ENCODE peak calls at places on chromosomes 13 and 19, in four cellular contexts. D is thoracic aorta, O is omental fat pad, X is mucosa of descending colon. E is an unnamed sample.

GRCh38 chr19:13902993-13903555 is 2.8 kb downstream of the BRME1 start:
- DNase-seq in D (no peak), O (no peak), X (no peak), E (no peak)

GRCh38 chr13:101521371-101521770 is 68.9 kb downstream of the ITGBL1 start:
- DNase-seq in D (no peak), O (no peak), X (no peak), E (no peak)

GRCh38 chr19:3981736-3982681 is 3.3 kb downstream of the EEF2 start:
- DNase-seq in D (no peak), O (no peak), X (no peak), E (no peak)

GRCh38 chr13:47299316-47299715 is 402.5 kb upstream of the HTR2A start:
- DNase-seq in D (no peak), O (no peak), X (no peak), E (no peak)

GRCh38 chr19:46369817-46370216 is 22.9 kb downstream of the PPP5C start:
- DNase-seq in D (no peak), O (no peak), X (no peak), E (no peak)

GRCh38 chr13:60351326-60351725 is 45.7 kb upstream of the TDRD3 start:
- DNase-seq in D (no peak), O (no peak), X (no peak), E (no peak)

GRCh38 chr13:29499766-29500165 is 95.7 kb downstream of the SLC7A1 start:
- DNase-seq in D (no peak), O (no peak), X (no peak), E (no peak)

GRCh38 chr13:23743717-23744116 is 145.5 kb downstream of the MIPEP start:
- DNase-seq in D (no peak), O (no peak), X (no peak), E (no peak)

GRCh38 chr19:48415395-48415794 is 21.9 kb downstream of the GRIN2D start:
- DNase-seq in D (no peak), O (peak; percentile 69), X (peak; percentile 89), E (peak; percentile 65)

GRCh38 chr13:113921763-113922162 is 52.1 kb downstream of the C13orf46 start:
- DNase-seq in D (no peak), O (no peak), X (no peak), E (no peak)

GRCh38 chr13:38372818-38373217 is 23.2 kb downstream of the UFM1 start:
- DNase-seq in D (no peak), O (no peak), X (no peak), E (no peak)

GRCh38 chr19:45729774-45730388 is 815 bp downstream of the FBXO46 start:
- DNase-seq in D (no peak), O (no peak), X (no peak), E (no peak)

GRCh38 chr13:46603165-46603603 is 50.2 kb downstream of the LRCH1 start:
- DNase-seq in D (no peak), O (no peak), X (no peak), E (no peak)

GRCh38 chr19:3028305-3029069 is 593 bp downstream of the TLE2 start:
- DNase-seq in D (no peak), O (no peak), X (peak; percentile 65), E (no peak)

GRCh38 chr19:42455621-42456081 is 12.9 kb upstream of the CXCL17 start:
- DNase-seq in D (no peak), O (no peak), X (peak; percentile 61), E (no peak)

GRCh38 chr13:99342723-99343315 is 35.6 kb upstream of the GPR183 start:
- DNase-seq in D (no peak), O (no peak), X (no peak), E (no peak)

GRCh38 chr13:50989476-50989875 is 79.9 kb downstream of the RNASEH2B start:
- DNase-seq in D (no peak), O (no peak), X (no peak), E (no peak)

DNA sequence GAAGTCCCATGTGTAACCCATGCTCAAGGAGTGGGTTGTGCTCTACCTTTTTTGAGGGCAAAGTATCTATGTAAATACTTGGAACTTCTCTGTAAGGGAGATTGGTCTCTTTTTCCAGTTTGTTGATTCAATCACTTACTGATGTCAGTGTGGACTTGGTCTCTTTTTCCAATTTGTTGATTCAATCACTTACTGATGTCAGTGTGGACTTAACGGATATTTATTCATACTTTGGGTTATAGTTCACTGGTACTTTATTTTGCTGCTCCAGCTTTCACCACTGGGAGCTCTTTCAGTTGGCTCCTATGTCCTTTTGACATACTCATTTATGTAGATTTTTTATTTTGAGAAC is 36.4 kb downstream of the COG3 start:
- DNase-seq in D (no peak), O (no peak), X (no peak), E (no peak)
- TF ChIP-seq CTCF in D (no peak), O (no peak), X (no peak), E (no peak)

DNA sequence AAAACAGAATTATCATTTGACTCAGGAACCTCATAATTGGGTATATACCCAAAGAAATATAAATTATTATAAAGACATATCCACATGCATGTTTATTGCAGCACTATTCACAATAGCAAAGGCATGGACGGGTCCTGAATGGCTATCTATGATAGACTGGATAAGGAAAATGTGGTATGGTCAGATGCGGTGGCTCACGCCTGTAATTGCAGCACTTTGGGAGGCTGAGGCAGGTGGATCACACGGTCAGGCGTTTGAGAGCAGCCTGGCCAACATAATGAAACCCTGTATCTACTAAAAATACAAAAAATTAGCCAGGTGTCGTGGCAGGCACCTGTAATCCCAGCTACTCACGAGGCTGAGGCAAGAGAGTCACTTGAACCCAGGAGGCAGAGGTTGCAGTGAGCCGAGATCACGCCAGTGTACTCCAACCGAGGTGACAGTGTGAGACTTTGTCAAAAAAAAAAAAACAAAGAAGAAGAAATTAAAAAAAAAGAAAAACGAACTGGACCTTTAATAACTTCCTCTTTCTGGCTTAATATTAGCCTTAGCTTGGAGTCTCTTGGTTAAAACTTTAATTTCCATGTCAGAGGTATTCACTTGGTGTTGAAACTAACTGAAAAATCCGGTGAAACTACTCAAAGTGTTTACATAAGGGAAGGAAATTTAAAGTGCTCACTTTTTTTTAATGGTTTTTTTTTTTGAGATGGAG is 104.4 kb downstream of the ZNF486 start:
- DNase-seq in D (no peak), O (no peak), X (no peak), E (no peak)
- TF ChIP-seq CTCF in D (no peak), O (no peak), X (no peak), E (no peak)

DNA sequence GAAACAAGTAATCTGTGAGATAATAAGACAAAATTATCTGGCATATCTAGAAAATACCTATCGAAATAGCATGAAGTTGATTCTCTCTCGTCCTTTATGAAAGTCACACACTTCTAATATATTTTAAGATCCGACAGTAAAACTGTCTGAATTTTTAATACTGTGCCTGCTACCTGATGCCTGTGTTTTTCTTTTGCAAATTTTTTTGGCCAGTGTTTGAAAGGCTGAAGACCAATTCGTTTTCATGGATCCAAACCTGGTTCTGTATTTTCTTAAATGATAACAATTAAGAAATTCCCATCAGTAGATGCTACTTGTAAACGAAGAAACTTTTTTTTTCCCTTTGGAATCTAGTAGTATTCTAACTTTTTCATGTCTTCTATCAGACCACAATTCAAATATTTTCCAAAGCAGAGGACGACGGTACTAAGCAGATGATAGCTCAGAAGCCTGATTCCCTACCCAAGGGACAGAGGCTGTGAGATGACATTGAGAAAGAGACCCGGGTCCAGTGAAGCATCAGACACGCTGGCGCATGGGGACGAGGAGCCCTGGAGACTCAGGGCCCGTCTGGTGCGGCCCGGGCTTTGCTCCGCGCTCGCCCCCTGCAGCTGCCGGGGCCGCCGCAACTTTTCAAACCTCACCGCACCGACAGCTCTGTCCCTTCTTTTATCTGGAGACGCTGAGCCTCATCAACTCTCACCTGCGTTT is 49.5 kb upstream of the PABPC3 start:
- DNase-seq in D (no peak), O (no peak), X (no peak), E (peak; percentile 30)
- TF ChIP-seq CTCF in D (no peak), O (no peak), X (no peak), E (no peak)

GRCh38 chr19:57403737-57404537 is 7.0 kb upstream of the ZNF17 start:
- DNase-seq in D (no peak), O (no peak), X (no peak), E (no peak)
- TF ChIP-seq CTCF in D (no peak), O (no peak), X (no peak), E (no peak)